ENCODE peak calls at places on chromosomes 3 and 15, in nine cellular contexts. L is HFFc6, V is WTC11, M is endodermal cell, K is kidney, U is neural crest cell, A is HL-60, H is omental fat pad, E is AG09319. P is an unnamed sample.

GRCh38 chr15:66923438-66923881 is 141.9 kb upstream of the SMAD3 start:
- DNase-seq in M (peak; percentile 94), U (peak; percentile 50), V (peak; percentile 82), L (no peak), A (peak; percentile 42), E (no peak), H (no peak), K (no peak), P (no peak)

GRCh38 chr15:101613130-101614000 is 38.8 kb downstream of the TM2D3 start:
- DNase-seq in E (no peak), H (no peak), A (no peak), M (no peak), U (no peak), V (no peak), K (peak; percentile 97), L (peak; percentile 11), P (no peak)

GRCh38 chr3:67489816-67490215 is 164.6 kb downstream of the SUCLG2 start:
- DNase-seq in U (no peak), M (no peak), H (no peak), E (peak; percentile 39), L (peak; percentile 27), V (no peak), K (no peak), A (no peak), P (no peak)

GRCh38 chr15:66743703-66744536 is 41.9 kb downstream of the SMAD6 start:
- DNase-seq in M (no peak), E (no peak), U (no peak), H (no peak), L (no peak), K (peak; percentile 73), V (no peak), A (no peak), P (no peak)

GRCh38 chr3:179088306-179088705 is 16.7 kb upstream of the ZMAT3 start:
- DNase-seq in L (no peak), A (no peak), V (no peak), M (no peak), H (no peak), K (no peak), U (no peak), E (no peak), P (no peak)

GRCh38 chr3:155356594-155357370 is 63.3 kb upstream of the STRIT1 start:
- DNase-seq in K (no peak), E (no peak), A (no peak), V (peak; percentile 52), M (peak; percentile 78), U (no peak), H (no peak), L (no peak), P (no peak)

GRCh38 chr3:48915296-48915695 is 3.3 kb upstream of the ARIH2 start:
- DNase-seq in M (no peak), U (no peak), H (no peak), A (no peak), V (no peak), E (no peak), K (no peak), L (no peak), P (no peak)

GRCh38 chr3:74465652-74466415 is 148.6 kb downstream of the CNTN3 start:
- DNase-seq in K (no peak), L (peak; percentile 82), V (peak; percentile 8), A (no peak), H (no peak), U (no peak), E (no peak), M (no peak), P (no peak)

GRCh38 chr3:39531681-39532080 is 64.2 kb downstream of the MOBP start:
- DNase-seq in K (no peak), H (no peak), A (no peak), M (no peak), U (no peak), E (no peak), L (peak; percentile 24), V (no peak), P (no peak)

GRCh38 chr3:194098036-194098871 is 37.7 kb upstream of the HES1 start:
- DNase-seq in E (no peak), V (no peak), U (no peak), L (no peak), K (peak; percentile 84), M (no peak), H (no peak), A (no peak), P (no peak)

GRCh38 chr15:38707802-38708671 is 143.4 kb upstream of the RASGRP1 start:
- DNase-seq in H (no peak), K (no peak), V (peak; percentile 36), M (peak; percentile 79), E (peak; percentile 41), A (peak; percentile 28), U (peak; percentile 48), L (peak; percentile 71), P (no peak)

GRCh38 chr15:69982037-69982436 is 115.7 kb downstream of the TLE3 start:
- DNase-seq in A (no peak), H (no peak), L (no peak), U (no peak), E (no peak), K (no peak), M (no peak), V (no peak), P (no peak)

GRCh38 chr15:69978603-69979002 is 119.1 kb downstream of the TLE3 start:
- DNase-seq in V (no peak), M (no peak), A (no peak), E (no peak), U (no peak), H (no peak), K (no peak), L (no peak), P (no peak)

GRCh38 chr15:69980311-69981059 is 117.2 kb downstream of the TLE3 start:
- DNase-seq in A (no peak), U (no peak), E (no peak), M (no peak), L (no peak), V (no peak), K (no peak), H (no peak), P (no peak)

GRCh38 chr15:69979783-69980182 is 117.9 kb downstream of the TLE3 start:
- DNase-seq in M (no peak), H (no peak), A (no peak), U (no peak), V (no peak), K (no peak), E (no peak), L (no peak), P (no peak)

DNA sequence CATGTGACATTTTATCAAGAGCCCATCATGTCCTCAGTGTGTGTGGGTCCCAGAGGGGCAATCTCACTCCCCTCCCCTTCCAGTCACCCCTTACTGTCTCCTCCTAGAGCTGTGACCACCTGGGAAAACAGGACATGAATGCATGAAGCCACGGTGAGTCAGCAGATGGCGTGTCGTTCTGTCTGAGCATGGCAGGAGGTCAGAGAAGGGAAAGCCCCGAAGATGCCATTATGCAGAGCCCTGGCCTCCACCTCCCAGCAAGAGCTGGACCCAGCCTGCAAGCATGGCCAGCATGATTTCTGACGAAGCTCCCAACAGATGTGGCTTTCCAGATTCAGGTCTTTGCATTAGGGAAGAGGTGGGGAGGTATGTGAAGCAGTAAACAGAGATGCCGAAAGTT is 118.4 kb downstream of the TLE3 start:
- DNase-seq in H (no peak), A (no peak), M (peak; percentile 69), E (no peak), K (no peak), L (no peak), U (no peak), V (peak; percentile 21), P (no peak)
- TF ChIP-seq CTCF in H (no peak), A (no peak), M (peak; percentile 46), E (no peak), K (no peak), L (no peak), U (no peak), V (no peak), P (no peak)

GRCh38 chr15:79364571-79365240 is 53.8 kb downstream of the TMED3 start:
- DNase-seq in L (no peak), M (peak; percentile 53), K (no peak), H (no peak), E (no peak), U (no peak), V (no peak), A (no peak), P (no peak)
- TF ChIP-seq CTCF in L (peak; percentile 71), M (peak; percentile 16), K (no peak), H (no peak), E (peak; percentile 9), U (no peak), V (no peak), A (no peak), P (no peak)

GRCh38 chr3:107857854-107858253 is 233.0 kb downstream of the CD47 start:
- DNase-seq in K (no peak), U (no peak), L (no peak), E (no peak), H (no peak), A (no peak), V (no peak), M (no peak), P (no peak)

GRCh38 chr3:107861422-107861821 is 229.4 kb downstream of the CD47 start:
- DNase-seq in H (no peak), A (no peak), L (no peak), V (no peak), U (no peak), K (no peak), M (no peak), E (no peak), P (no peak)

GRCh38 chr3:107850681-107851080 is 240.2 kb downstream of the CD47 start:
- DNase-seq in V (no peak), H (no peak), L (no peak), E (no peak), U (no peak), A (peak; percentile 18), M (no peak), K (no peak), P (no peak)

DNA sequence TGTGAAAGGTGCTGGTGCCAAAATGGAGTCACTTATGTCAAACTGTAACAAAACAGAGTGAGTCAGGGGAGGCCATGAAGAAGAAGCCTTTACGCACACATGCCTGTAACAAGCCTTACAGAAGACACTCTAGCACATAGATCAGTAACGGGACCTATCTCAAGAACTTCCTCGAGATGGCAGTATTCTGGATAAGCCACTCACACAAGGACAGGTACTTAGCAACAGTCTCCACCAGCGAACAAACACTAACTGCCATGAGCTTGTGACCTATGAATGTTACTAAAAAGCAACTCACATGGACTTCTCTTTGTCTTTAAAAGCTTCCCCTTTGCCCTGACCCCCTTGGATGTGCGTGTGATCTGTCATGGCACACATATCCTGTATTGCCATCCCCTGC is 235.1 kb downstream of the CD47 start:
- DNase-seq in K (no peak), A (peak; percentile 33), H (no peak), M (peak; percentile 54), E (no peak), V (no peak), U (no peak), L (peak; percentile 36), P (no peak)
- TF ChIP-seq CTCF in K (no peak), A (peak; percentile 20), H (no peak), M (peak; percentile 66), E (no peak), V (no peak), U (peak; percentile 43), L (peak; percentile 57), P (no peak)

DNA sequence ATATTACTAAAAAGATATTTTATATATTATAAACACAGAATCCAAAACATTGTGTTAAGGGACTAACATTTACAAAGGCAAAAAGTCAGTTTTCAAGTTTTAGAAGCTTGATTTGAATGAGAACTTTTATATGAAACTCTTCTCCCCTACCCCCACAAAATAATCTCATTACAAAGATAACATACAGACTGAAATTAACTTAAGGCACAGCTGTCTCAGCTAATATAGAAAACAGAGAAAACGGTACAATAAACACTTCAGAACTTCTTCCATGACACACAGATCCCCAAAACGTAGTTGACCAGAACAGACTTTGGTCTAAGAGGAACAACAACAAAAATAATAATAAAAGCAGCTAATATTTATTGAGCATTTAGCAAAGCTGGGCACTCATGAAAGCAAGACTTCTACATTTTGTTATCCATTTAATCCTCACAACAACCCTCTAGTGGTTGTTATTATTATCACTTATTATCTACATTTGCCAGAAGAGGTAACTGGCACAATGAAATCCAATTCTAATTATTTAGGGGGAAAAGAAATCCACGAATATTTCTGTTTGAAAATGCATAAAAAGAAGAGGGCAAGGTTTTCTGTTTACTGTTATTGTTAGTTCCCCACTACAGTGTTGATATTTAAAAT is 68.1 kb downstream of the PFN2 start:
- DNase-seq in M (no peak), H (no peak), U (no peak), L (no peak), E (no peak), V (no peak), K (no peak), A (no peak), P (no peak)
- TF ChIP-seq CTCF in M (peak; percentile 50), H (no peak), U (peak; percentile 46), L (peak; percentile 73), E (peak; percentile 8), V (no peak), K (no peak), A (no peak), P (no peak)

P was measured in natural killer cell.